ENCODE peak calls at places on chromosomes 13 and 19, in four cellular contexts. One of them, this sample, is unnamed.

GRCh38 chr13:61128850-61129645 is 286.6 kb downstream of the PCDH20 start:
- DNase-seq in GM12865: no peak
- DNase-seq in PC-3: peak
- DNase-seq in heart right ventricle: no peak
- DNase-seq in this sample: peak

GRCh38 chr19:52336976-52337375 is 933 bp downstream of the ZNF610 start:
- DNase-seq in GM12865: no peak
- DNase-seq in PC-3: no peak
- DNase-seq in heart right ventricle: no peak
- DNase-seq in this sample: no peak

GRCh38 chr13:51729853-51730553 is 74.0 kb downstream of the DHRS12 start:
- DNase-seq in GM12865: no peak
- DNase-seq in PC-3: peak
- DNase-seq in heart right ventricle: no peak
- DNase-seq in this sample: peak

GRCh38 chr19:41205995-41206394 is 13.0 kb downstream of the CYP2S1 start:
- DNase-seq in GM12865: no peak
- DNase-seq in PC-3: peak
- DNase-seq in heart right ventricle: no peak
- DNase-seq in this sample: peak

GRCh38 chr13:79482271-79482970 is 1.5 kb downstream of the NDFIP2 start:
- DNase-seq in GM12865: no peak
- DNase-seq in PC-3: peak
- DNase-seq in heart right ventricle: no peak
- DNase-seq in this sample: no peak

GRCh38 chr19:35334064-35334753 is 5.2 kb downstream of the CD22 start:
- DNase-seq in GM12865: peak
- DNase-seq in PC-3: no peak
- DNase-seq in heart right ventricle: no peak
- DNase-seq in this sample: no peak

GRCh38 chr13:39317284-39317683 is 279.0 kb downstream of the NHLRC3 start:
- DNase-seq in GM12865: no peak
- DNase-seq in PC-3: peak
- DNase-seq in heart right ventricle: peak
- DNase-seq in this sample: peak

GRCh38 chr19:34452671-34453253 is 24.6 kb downstream of the UBA2 start:
- DNase-seq in GM12865: no peak
- DNase-seq in PC-3: no peak
- DNase-seq in heart right ventricle: no peak
- DNase-seq in this sample: no peak

GRCh38 chr19:53328967-53329366 is 4.6 kb upstream of the ZNF845 start:
- DNase-seq in GM12865: no peak
- DNase-seq in PC-3: no peak
- DNase-seq in heart right ventricle: peak
- DNase-seq in this sample: no peak

GRCh38 chr19:40503300-40503699 is 36.5 kb downstream of the SPTBN4 start:
- DNase-seq in GM12865: no peak
- DNase-seq in PC-3: no peak
- DNase-seq in heart right ventricle: no peak
- DNase-seq in this sample: no peak

GRCh38 chr19:21566073-21566472 is 60.7 kb downstream of the ZNF429 start:
- DNase-seq in GM12865: no peak
- DNase-seq in PC-3: no peak
- DNase-seq in heart right ventricle: no peak
- DNase-seq in this sample: no peak

GRCh38 chr13:33490461-33491327 is 205.1 kb upstream of the STARD13 start:
- DNase-seq in GM12865: no peak
- DNase-seq in PC-3: no peak
- DNase-seq in heart right ventricle: peak
- DNase-seq in this sample: no peak

GRCh38 chr19:3970808-3971598 is at the start of gene DAPK3:
- DNase-seq in GM12865: peak
- DNase-seq in PC-3: peak
- DNase-seq in heart right ventricle: peak
- DNase-seq in this sample: peak

GRCh38 chr19:3968556-3969434 is 2.1 kb downstream of the DAPK3 start:
- DNase-seq in GM12865: no peak
- DNase-seq in PC-3: peak
- DNase-seq in heart right ventricle: peak
- DNase-seq in this sample: peak

GRCh38 chr19:3966051-3967017 is 4.6 kb downstream of the DAPK3 start:
- DNase-seq in GM12865: no peak
- DNase-seq in PC-3: no peak
- DNase-seq in heart right ventricle: no peak
- DNase-seq in this sample: no peak

GRCh38 chr19:3970313-3970807 is 539 bp downstream of the DAPK3 start:
- DNase-seq in GM12865: no peak
- DNase-seq in PC-3: no peak
- DNase-seq in heart right ventricle: no peak
- DNase-seq in this sample: no peak

GRCh38 chr19:3969435-3970312 is 1.2 kb downstream of the DAPK3 start:
- DNase-seq in GM12865: no peak
- DNase-seq in PC-3: peak
- DNase-seq in heart right ventricle: peak
- DNase-seq in this sample: peak
- TF ChIP-seq CTCF in GM12865: no peak
- TF ChIP-seq CTCF in PC-3: peak
- TF ChIP-seq CTCF in heart right ventricle: no peak
- TF ChIP-seq CTCF in this sample: peak

DNA sequence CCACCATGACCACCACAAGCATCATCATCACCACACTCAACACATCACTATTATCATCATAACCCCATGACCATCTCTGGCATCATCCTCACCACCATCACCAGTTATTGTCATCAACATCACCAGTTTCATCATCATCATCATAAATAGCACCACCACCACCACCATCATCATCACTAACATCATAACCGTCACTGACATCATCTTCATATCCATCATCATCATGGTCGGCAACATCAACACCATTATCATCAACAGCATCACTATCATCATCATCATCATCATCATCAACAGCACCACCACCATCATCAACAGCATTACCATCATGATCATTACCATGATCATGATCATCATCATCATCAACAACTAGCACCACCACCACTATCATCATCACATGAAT is 67.2 kb downstream of the MBD3L1 start:
- DNase-seq in GM12865: no peak
- DNase-seq in PC-3: no peak
- DNase-seq in heart right ventricle: no peak
- DNase-seq in this sample: no peak
- TF ChIP-seq CTCF in GM12865: no peak
- TF ChIP-seq CTCF in PC-3: no peak
- TF ChIP-seq CTCF in heart right ventricle: no peak
- TF ChIP-seq CTCF in this sample: no peak

GRCh38 chr13:41649659-41650058 is 192.3 kb downstream of the RGCC start:
- DNase-seq in GM12865: no peak
- DNase-seq in PC-3: peak
- DNase-seq in heart right ventricle: no peak
- DNase-seq in this sample: peak
- TF ChIP-seq CTCF in GM12865: no peak
- TF ChIP-seq CTCF in PC-3: peak
- TF ChIP-seq CTCF in heart right ventricle: peak
- TF ChIP-seq CTCF in this sample: peak

GRCh38 chr13:93686399-93686798 is 459.8 kb downstream of the GPC6 start:
- DNase-seq in GM12865: no peak
- DNase-seq in PC-3: no peak
- DNase-seq in heart right ventricle: no peak
- DNase-seq in this sample: no peak
- TF ChIP-seq CTCF in GM12865: no peak
- TF ChIP-seq CTCF in PC-3: no peak
- TF ChIP-seq CTCF in heart right ventricle: no peak
- TF ChIP-seq CTCF in this sample: no peak

GRCh38 chr13:100473087-100473486 is 115.5 kb downstream of the GGACT start:
- DNase-seq in GM12865: no peak
- DNase-seq in PC-3: no peak
- DNase-seq in heart right ventricle: no peak
- DNase-seq in this sample: no peak
- TF ChIP-seq CTCF in GM12865: no peak
- TF ChIP-seq CTCF in PC-3: no peak
- TF ChIP-seq CTCF in heart right ventricle: no peak
- TF ChIP-seq CTCF in this sample: no peak

GRCh38 chr19:46321653-46322052 is 24.8 kb downstream of the HIF3A start:
- DNase-seq in GM12865: no peak
- DNase-seq in PC-3: no peak
- DNase-seq in heart right ventricle: no peak
- DNase-seq in this sample: no peak
- TF ChIP-seq CTCF in GM12865: no peak
- TF ChIP-seq CTCF in PC-3: no peak
- TF ChIP-seq CTCF in heart right ventricle: no peak
- TF ChIP-seq CTCF in this sample: no peak

GRCh38 chr19:15447057-15447456 is 2.7 kb downstream of the WIZ start:
- DNase-seq in GM12865: no peak
- DNase-seq in PC-3: no peak
- DNase-seq in heart right ventricle: no peak
- DNase-seq in this sample: no peak

GRCh38 chr19:15450528-15450890 is 753 bp upstream of the WIZ start:
- DNase-seq in GM12865: no peak
- DNase-seq in PC-3: no peak
- DNase-seq in heart right ventricle: no peak
- DNase-seq in this sample: no peak

GRCh38 chr19:15448014-15448777 is 1.6 kb downstream of the WIZ start:
- DNase-seq in GM12865: no peak
- DNase-seq in PC-3: no peak
- DNase-seq in heart right ventricle: no peak
- DNase-seq in this sample: no peak

GRCh38 chr19:15449620-15450527 is at the start of gene WIZ:
- DNase-seq in GM12865: peak
- DNase-seq in PC-3: peak
- DNase-seq in heart right ventricle: peak
- DNase-seq in this sample: peak

DNA sequence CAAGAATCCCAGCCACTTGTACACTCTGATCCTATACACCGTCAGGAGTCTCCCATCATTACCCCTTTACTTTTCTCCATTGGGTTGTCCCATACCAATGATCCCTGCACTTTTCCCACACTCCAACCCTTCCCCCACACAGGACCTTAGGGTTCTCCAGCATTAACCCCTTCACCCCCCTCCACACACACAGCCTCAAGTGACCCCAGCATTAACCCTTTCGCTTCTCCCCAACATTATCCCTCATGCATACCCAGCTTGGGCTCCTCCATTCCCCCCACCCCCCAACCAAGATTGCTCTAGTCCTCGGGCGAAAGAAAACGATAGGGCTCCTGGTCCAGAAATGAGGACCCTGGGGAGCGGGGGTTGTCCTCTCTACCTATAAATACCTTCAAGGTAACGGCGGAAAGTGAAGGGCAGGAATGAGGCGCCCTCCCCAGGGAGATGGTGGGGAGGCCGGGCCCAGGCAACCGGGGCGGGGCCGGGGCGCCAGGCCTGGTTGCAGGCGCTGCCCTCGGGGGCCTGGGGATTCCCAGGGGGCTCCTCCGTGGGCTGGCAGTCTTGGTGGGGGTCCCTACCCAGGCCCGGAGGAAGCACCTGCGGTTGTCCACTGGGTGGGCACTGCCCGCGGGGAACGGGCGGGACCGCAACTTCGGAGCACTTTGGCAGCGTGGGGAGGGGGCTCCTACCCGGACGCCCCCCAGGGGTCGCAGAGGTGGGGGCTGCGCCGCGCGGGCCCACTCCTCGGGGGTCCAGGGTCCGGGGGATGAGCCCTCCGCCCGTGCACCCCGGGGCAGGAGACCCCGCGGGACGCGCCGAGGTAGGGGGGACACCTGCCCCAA is 757 bp downstream of the WIZ start:
- DNase-seq in GM12865: peak
- DNase-seq in PC-3: no peak
- DNase-seq in heart right ventricle: no peak
- DNase-seq in this sample: no peak
- TF ChIP-seq CTCF in GM12865: no peak
- TF ChIP-seq CTCF in PC-3: no peak
- TF ChIP-seq CTCF in heart right ventricle: no peak
- TF ChIP-seq CTCF in this sample: no peak